ENCODE peak calls at places on chromosomes 2 and 18, in nine cellular contexts. V, W, Z, C, X, Y, B, H and T are unnamed samples.

GRCh38 chr2:177250461-177250860 is 14.1 kb downstream of the NFE2L2 start:
- DNase-seq in Y (no peak), V (no peak), Z (no peak), W (no peak), H (no peak), B (no peak), C (no peak), X (no peak), T (no peak)

GRCh38 chr2:19361325-19361990 is 3.0 kb upstream of the OSR1 start:
- DNase-seq in W (no peak), Z (no peak), B (no peak), V (no peak), C (peak), X (no peak), Y (no peak), H (no peak), T (no peak)

GRCh38 chr2:30346475-30347169 is 100.4 kb upstream of the LCLAT1 start:
- DNase-seq in X (no peak), W (no peak), Z (no peak), B (no peak), V (peak), C (peak), H (no peak), Y (no peak), T (no peak)

GRCh38 chr18:48918660-48919415 is 31.9 kb downstream of the SMAD7 start:
- DNase-seq in H (no peak), V (no peak), C (no peak), W (no peak), X (no peak), B (no peak), Y (no peak), Z (no peak), T (no peak)

GRCh38 chr2:241286348-241287090 is 29.0 kb downstream of the HDLBP start:
- DNase-seq in C (no peak), W (no peak), Y (no peak), Z (no peak), B (no peak), V (no peak), H (no peak), X (no peak), T (no peak)

GRCh38 chr2:67054725-67055124 is 342.4 kb upstream of the ETAA1 start:
- DNase-seq in W (no peak), V (no peak), B (no peak), Y (no peak), Z (no peak), H (no peak), C (no peak), X (no peak), T (no peak)

GRCh38 chr2:212898011-212898410 is 253.4 kb downstream of the IKZF2 start:
- DNase-seq in X (no peak), B (no peak), Y (no peak), C (no peak), H (no peak), V (no peak), W (no peak), Z (no peak), T (no peak)

GRCh38 chr18:24214913-24215312 is 76.1 kb downstream of the CABYR start:
- DNase-seq in X (no peak), C (no peak), Y (no peak), W (no peak), B (no peak), V (no peak), H (no peak), Z (no peak), T (no peak)

GRCh38 chr2:216535454-216535995 is 36.9 kb downstream of the RPL37A start:
- DNase-seq in Y (no peak), H (no peak), W (no peak), C (no peak), Z (no peak), X (peak), B (no peak), V (no peak), T (peak)

GRCh38 chr2:3780477-3781402 is 77.4 kb downstream of the DCDC2C start:
- DNase-seq in W (peak), Z (peak), Y (peak), B (no peak), X (peak), C (peak), H (peak), V (no peak), T (peak)

GRCh38 chr2:233449071-233449901 is 95.0 kb downstream of the DGKD start:
- DNase-seq in C (peak), X (peak), B (no peak), W (no peak), Z (no peak), V (peak), Y (peak), H (peak), T (no peak)